ENCODE peak calls at places on chromosomes 13 and 19, in four cellular contexts. One of them, this sample, is unnamed. For H3K4me1, the result is how much of the 10 kb centered on the place peaks cover.

GRCh38 chr13:112850273-112850672 is 118.7 kb upstream of the MCF2L start:
- DNase-seq in stomach: no peak
- DNase-seq in K562: no peak
- DNase-seq in HCT116: no peak
- DNase-seq in this sample: peak

GRCh38 chr13:23701646-23702045 is 131.4 kb downstream of the TNFRSF19 start:
- DNase-seq in stomach: peak
- DNase-seq in K562: no peak
- DNase-seq in HCT116: no peak
- DNase-seq in this sample: no peak

GRCh38 chr13:111021270-111021669 is 93.8 kb upstream of the ARHGEF7 start:
- DNase-seq in stomach: no peak
- DNase-seq in K562: no peak
- DNase-seq in HCT116: no peak
- DNase-seq in this sample: no peak

GRCh38 chr19:48169974-48170803 is at the start of the genes LIG1 and ZSWIM9:
- DNase-seq in stomach: peak
- DNase-seq in K562: peak
- DNase-seq in HCT116: peak
- DNase-seq in this sample: peak

GRCh38 chr13:43977911-43978310 is 98.2 kb downstream of the LACC1 start:
- DNase-seq in stomach: no peak
- DNase-seq in K562: no peak
- DNase-seq in HCT116: no peak
- DNase-seq in this sample: no peak

GRCh38 chr13:60627071-60627686 is 230.2 kb downstream of the TDRD3 start:
- DNase-seq in stomach: no peak
- DNase-seq in K562: peak
- DNase-seq in HCT116: peak
- DNase-seq in this sample: no peak

GRCh38 chr13:64369121-64369520 is 2861.0 kb downstream of the PCDH9 start:
- DNase-seq in stomach: no peak
- DNase-seq in K562: no peak
- DNase-seq in HCT116: no peak
- DNase-seq in this sample: no peak

GRCh38 chr19:43501661-43502418 is 2.7 kb downstream of the PHLDB3 start:
- DNase-seq in stomach: no peak
- DNase-seq in K562: peak
- DNase-seq in HCT116: no peak
- DNase-seq in this sample: no peak

GRCh38 chr19:33809960-33810359 is 13.3 kb downstream of the KCTD15 start:
- DNase-seq in stomach: no peak
- DNase-seq in K562: no peak
- DNase-seq in HCT116: no peak
- DNase-seq in this sample: peak

GRCh38 chr13:50598338-50598737 is 245.2 kb downstream of the DLEU7 start:
- DNase-seq in stomach: no peak
- DNase-seq in K562: no peak
- DNase-seq in HCT116: no peak
- DNase-seq in this sample: no peak

GRCh38 chr13:35855531-35856019 is 275.6 kb downstream of the DCLK1 start:
- DNase-seq in stomach: no peak
- DNase-seq in K562: no peak
- DNase-seq in HCT116: peak
- DNase-seq in this sample: no peak

GRCh38 chr13:108227651-108228272 is 9.6 kb downstream of the ABHD13 start:
- DNase-seq in stomach: no peak
- DNase-seq in K562: peak
- DNase-seq in HCT116: peak
- DNase-seq in this sample: no peak

GRCh38 chr19:49559928-49560327 is 20.4 kb downstream of the NOSIP start:
- DNase-seq in stomach: no peak
- DNase-seq in K562: no peak
- DNase-seq in HCT116: no peak
- DNase-seq in this sample: no peak

GRCh38 chr19:44142014-44142523 is 715 bp downstream of the ZNF234 start:
- DNase-seq in stomach: no peak
- DNase-seq in K562: peak
- DNase-seq in HCT116: no peak
- DNase-seq in this sample: no peak

GRCh38 chr19:10279737-10280442 is 6.9 kb upstream of the ICAM4 start:
- DNase-seq in stomach: no peak
- DNase-seq in K562: no peak
- DNase-seq in HCT116: no peak
- DNase-seq in this sample: no peak

GRCh38 chr19:55591555-55591954 is 7.8 kb downstream of the FIZ1 start:
- DNase-seq in stomach: no peak
- DNase-seq in K562: no peak
- DNase-seq in HCT116: no peak
- DNase-seq in this sample: no peak

GRCh38 chr13:97892717-97893116 is 60.8 kb upstream of the IPO5 start:
- DNase-seq in stomach: no peak
- DNase-seq in K562: no peak
- DNase-seq in HCT116: no peak
- DNase-seq in this sample: no peak

GRCh38 chr19:18271433-18271841 is 2.8 kb downstream of the IQCN start:
- DNase-seq in stomach: no peak
- DNase-seq in K562: no peak
- DNase-seq in HCT116: no peak
- DNase-seq in this sample: no peak

GRCh38 chr19:18270304-18270703 is 3.9 kb downstream of the IQCN start:
- DNase-seq in stomach: no peak
- DNase-seq in K562: no peak
- DNase-seq in HCT116: no peak
- DNase-seq in this sample: no peak

GRCh38 chr19:18274303-18274775 is at the start of gene IQCN:
- DNase-seq in stomach: peak
- DNase-seq in K562: no peak
- DNase-seq in HCT116: no peak
- DNase-seq in this sample: no peak

GRCh38 chr19:18274776-18275356 is 614 bp upstream of the IQCN start:
- DNase-seq in stomach: peak
- DNase-seq in K562: peak
- DNase-seq in HCT116: no peak
- DNase-seq in this sample: peak

GRCh38 chr19:18273566-18274302 is 518 bp downstream of the IQCN start:
- DNase-seq in stomach: no peak
- DNase-seq in K562: no peak
- DNase-seq in HCT116: no peak
- DNase-seq in this sample: no peak
- H3K4me1 ChIP-seq in stomach: half or more
- H3K4me1 ChIP-seq in K562: under half
- H3K4me1 ChIP-seq in HCT116: half or more
- H3K4me1 ChIP-seq in this sample: under half

DNA sequence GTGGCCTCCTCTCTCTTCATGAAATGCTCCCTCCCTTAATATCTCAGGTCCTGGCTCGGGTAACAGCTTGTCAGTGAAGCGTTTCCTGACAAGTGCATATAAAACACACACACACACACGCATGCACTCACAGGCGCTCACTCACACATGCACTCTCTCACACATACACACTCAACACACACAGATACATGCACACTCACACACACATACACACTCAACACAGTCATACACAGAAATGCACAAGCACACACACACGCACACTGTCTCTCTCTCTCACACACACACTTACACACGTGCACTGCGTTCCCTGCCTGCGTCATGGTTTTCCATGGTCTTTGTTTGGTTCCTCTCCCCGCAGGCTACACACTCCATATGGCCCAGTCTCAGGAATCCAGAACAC is 344.1 kb downstream of the UQCRFS1 start:
- DNase-seq in stomach: no peak
- DNase-seq in K562: no peak
- DNase-seq in HCT116: no peak
- DNase-seq in this sample: no peak
- TF ChIP-seq POLR2A in stomach: no peak
- TF ChIP-seq POLR2A in K562: no peak
- TF ChIP-seq POLR2A in HCT116: no peak
- TF ChIP-seq POLR2A in this sample: no peak

DNA sequence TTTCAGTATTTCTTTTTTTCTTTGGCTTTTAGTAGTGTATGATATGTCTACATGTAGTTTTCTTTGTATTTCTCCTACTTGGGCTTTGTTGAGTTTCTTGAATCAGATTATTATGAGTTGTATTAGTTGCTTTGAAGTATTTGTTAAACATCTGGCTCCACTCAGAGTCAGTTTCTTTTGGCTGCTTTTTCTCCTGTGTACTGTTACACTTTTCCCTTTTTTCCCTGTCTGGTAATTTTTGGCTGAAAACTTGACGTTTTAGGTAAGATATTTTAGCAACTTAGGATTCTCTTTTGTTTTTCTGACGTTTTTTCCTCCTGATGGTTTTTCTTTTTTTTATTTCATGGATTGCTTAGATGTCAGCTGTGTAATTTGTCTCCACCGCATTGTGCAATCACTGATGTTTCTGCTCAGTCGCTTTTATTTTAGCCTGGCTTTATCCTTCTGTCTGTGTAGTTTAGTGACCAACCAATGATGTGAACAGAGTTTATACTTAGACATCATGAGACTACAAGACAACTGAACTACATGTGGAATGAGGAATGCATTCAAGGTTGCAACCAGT is 20.7 kb downstream of the RFC3 start:
- DNase-seq in stomach: no peak
- DNase-seq in K562: no peak
- DNase-seq in HCT116: no peak
- DNase-seq in this sample: no peak
- TF ChIP-seq POLR2AphosphoS5 in stomach: no peak
- TF ChIP-seq POLR2AphosphoS5 in K562: no peak
- TF ChIP-seq POLR2AphosphoS5 in HCT116: no peak
- TF ChIP-seq POLR2AphosphoS5 in this sample: no peak

GRCh38 chr19:16326401-16327130 is 1.9 kb downstream of the KLF2 start:
- DNase-seq in stomach: no peak
- DNase-seq in K562: no peak
- DNase-seq in HCT116: no peak
- DNase-seq in this sample: peak
- H3K4me1 ChIP-seq in stomach: half or more
- H3K4me1 ChIP-seq in K562: under half
- H3K4me1 ChIP-seq in HCT116: under half
- H3K4me1 ChIP-seq in this sample: half or more

DNA sequence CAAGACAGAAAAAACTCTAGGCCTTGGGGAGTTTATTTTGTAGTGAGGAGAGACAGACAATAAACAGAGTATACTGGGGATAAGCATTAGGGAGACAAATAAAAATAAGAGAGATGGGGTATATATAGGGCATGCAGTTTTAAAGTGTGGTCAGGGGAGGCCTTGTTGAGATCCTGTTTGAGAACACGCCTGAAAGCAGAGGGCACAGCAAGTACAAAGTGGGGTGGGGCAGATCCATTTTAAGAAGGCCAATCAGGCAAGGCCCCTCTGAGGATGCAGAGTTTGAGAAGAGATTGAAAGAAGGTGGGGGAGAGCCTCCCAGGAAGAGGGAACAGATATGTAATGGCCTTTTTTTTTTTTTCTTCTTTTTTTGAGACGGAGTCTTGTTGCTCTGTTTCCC is 2.1 kb downstream of the PPP2R1A start:
- DNase-seq in stomach: no peak
- DNase-seq in K562: no peak
- DNase-seq in HCT116: no peak
- DNase-seq in this sample: no peak
- TF ChIP-seq POLR2A in stomach: no peak
- TF ChIP-seq POLR2A in K562: no peak
- TF ChIP-seq POLR2A in HCT116: no peak
- TF ChIP-seq POLR2A in this sample: no peak

DNA sequence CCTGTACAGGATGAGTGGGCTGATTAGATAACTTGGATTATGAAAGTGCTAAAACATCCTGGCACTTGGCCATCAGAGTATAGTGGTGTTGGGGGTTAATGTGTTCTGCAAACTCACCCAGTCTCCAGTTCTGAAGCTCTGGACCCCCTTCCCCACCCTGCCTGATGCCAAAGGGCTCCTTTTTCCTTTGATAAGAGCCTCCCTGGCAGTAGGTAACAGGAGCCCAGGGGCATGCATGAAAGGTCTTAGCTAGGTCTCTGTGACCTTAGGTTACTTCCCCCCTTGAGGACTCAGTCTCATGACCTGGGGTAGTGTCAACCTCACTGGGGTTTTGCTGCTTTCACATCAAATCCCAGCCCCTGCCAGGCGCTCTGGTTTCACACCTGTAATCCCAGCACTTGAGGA is 2.5 kb downstream of the RPS28 start:
- DNase-seq in stomach: no peak
- DNase-seq in K562: no peak
- DNase-seq in HCT116: no peak
- DNase-seq in this sample: no peak
- TF ChIP-seq POLR2AphosphoS5 in stomach: no peak
- TF ChIP-seq POLR2AphosphoS5 in K562: peak
- TF ChIP-seq POLR2AphosphoS5 in HCT116: peak
- TF ChIP-seq POLR2AphosphoS5 in this sample: no peak

DNA sequence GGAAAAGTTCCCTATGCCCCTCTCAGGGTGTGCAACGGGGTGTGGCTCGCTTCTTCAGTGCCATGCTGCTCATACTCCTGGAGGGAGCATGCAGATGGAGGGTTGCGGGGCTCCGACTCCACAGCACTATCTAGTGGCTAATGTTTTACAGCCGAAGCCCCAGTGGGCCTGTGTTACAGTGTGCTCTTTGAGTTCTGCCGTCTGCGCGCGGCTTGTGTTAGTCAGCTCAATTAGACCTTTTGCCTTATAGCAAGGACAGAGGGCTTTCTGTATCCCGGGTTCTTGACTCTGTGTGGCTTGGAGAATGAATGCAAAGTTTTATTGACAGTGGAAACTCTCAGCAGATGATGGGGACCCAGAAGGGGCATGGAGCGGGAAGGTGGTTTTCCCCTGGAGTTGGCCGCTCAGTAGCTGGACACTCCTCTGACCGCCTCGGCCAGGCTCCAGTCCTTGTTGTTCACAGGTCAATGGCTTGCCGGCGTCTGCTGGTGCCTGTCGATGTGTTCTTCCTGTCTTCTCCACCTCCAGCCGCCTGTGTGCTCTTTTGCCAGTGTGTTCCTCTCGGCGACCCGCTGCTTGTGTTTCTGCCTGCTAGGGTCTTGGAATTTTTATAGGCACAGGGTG is 383.4 kb downstream of the LMO7 start:
- DNase-seq in stomach: no peak
- DNase-seq in K562: no peak
- DNase-seq in HCT116: peak
- DNase-seq in this sample: no peak
- H3K4me1 ChIP-seq in stomach: under half
- H3K4me1 ChIP-seq in K562: under half
- H3K4me1 ChIP-seq in HCT116: under half
- H3K4me1 ChIP-seq in this sample: under half

GRCh38 chr13:99144306-99144705 is 56.3 kb upstream of the UBAC2 start:
- DNase-seq in stomach: no peak
- DNase-seq in K562: no peak
- DNase-seq in HCT116: no peak
- DNase-seq in this sample: no peak
- TF ChIP-seq POLR2A in stomach: no peak
- TF ChIP-seq POLR2A in K562: no peak
- TF ChIP-seq POLR2A in HCT116: no peak
- TF ChIP-seq POLR2A in this sample: no peak

DNA sequence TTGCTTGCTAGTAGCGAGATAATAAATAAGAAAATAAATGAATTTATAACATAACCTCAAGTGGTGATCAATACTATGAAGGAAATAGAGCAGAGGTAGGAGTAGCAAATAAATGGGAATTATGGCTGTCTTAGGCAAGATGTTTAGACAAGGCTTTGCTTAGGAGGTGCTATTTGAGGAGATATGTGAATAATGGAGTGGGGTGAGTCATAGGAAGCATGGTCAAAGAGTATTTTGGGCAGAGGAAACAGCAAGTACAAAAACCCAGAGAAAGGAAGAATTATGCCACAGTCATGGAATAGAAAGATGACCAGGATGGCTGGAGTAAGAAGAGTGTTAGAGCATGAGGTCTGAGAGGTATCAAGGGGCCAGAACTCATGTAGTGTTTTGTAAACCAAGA is 33.5 kb upstream of the LPAR6 start:
- DNase-seq in stomach: no peak
- DNase-seq in K562: no peak
- DNase-seq in HCT116: no peak
- DNase-seq in this sample: no peak
- TF ChIP-seq POLR2AphosphoS5 in stomach: no peak
- TF ChIP-seq POLR2AphosphoS5 in K562: no peak
- TF ChIP-seq POLR2AphosphoS5 in HCT116: no peak
- TF ChIP-seq POLR2AphosphoS5 in this sample: no peak